ENCODE peak calls at places on chromosomes 12 and 14, in ten cellular contexts. One of them, this sample, is unnamed.
A peak's percentile ranks its signal among the peaks of the same experiment; 100 is the strongest.

GRCh38 chr14:31137214-31137889 is 70.2 kb downstream of the HECTD1 start:
- DNase-seq in lower lobe of right lung: no peak
- DNase-seq in nephron progenitor cell: no peak
- DNase-seq in CD8-positive, alpha-beta T cell: no peak
- DNase-seq in suprapubic skin: no peak
- DNase-seq in lung: no peak
- DNase-seq in right atrium auricular region: no peak
- DNase-seq in stomach: no peak
- DNase-seq in progenitor cell of endocrine pancreas: no peak
- DNase-seq in CD4-positive, alpha-beta T cell: no peak
- DNase-seq in this sample: no peak

GRCh38 chr14:89848165-89848564 is 106.4 kb downstream of the EFCAB11 start:
- DNase-seq in CD8-positive, alpha-beta T cell: no peak
- DNase-seq in lung: no peak
- DNase-seq in CD4-positive, alpha-beta T cell: no peak
- DNase-seq in nephron progenitor cell: no peak
- DNase-seq in progenitor cell of endocrine pancreas: no peak
- DNase-seq in suprapubic skin: no peak
- DNase-seq in right atrium auricular region: no peak
- DNase-seq in lower lobe of right lung: no peak
- DNase-seq in stomach: no peak
- DNase-seq in this sample: no peak

GRCh38 chr14:38078393-38078792 is 129.3 kb upstream of the SSTR1 start:
- DNase-seq in CD4-positive, alpha-beta T cell: peak; percentile 53
- DNase-seq in stomach: peak; percentile 30
- DNase-seq in nephron progenitor cell: no peak
- DNase-seq in lower lobe of right lung: peak; percentile 51
- DNase-seq in right atrium auricular region: no peak
- DNase-seq in suprapubic skin: no peak
- DNase-seq in CD8-positive, alpha-beta T cell: peak; percentile 26
- DNase-seq in progenitor cell of endocrine pancreas: no peak
- DNase-seq in lung: peak; percentile 51
- DNase-seq in this sample: no peak

GRCh38 chr12:107318804-107319535 is 225.6 kb upstream of the CRY1 start:
- DNase-seq in suprapubic skin: no peak
- DNase-seq in CD4-positive, alpha-beta T cell: no peak
- DNase-seq in right atrium auricular region: no peak
- DNase-seq in nephron progenitor cell: peak; percentile 52
- DNase-seq in lower lobe of right lung: peak; percentile 47
- DNase-seq in progenitor cell of endocrine pancreas: peak; percentile 23
- DNase-seq in stomach: no peak
- DNase-seq in lung: no peak
- DNase-seq in CD8-positive, alpha-beta T cell: no peak
- DNase-seq in this sample: peak; percentile 56

GRCh38 chr12:110107369-110108281 is 16.5 kb upstream of the IFT81 start:
- DNase-seq in right atrium auricular region: peak; percentile 64
- DNase-seq in progenitor cell of endocrine pancreas: no peak
- DNase-seq in CD8-positive, alpha-beta T cell: no peak
- DNase-seq in suprapubic skin: no peak
- DNase-seq in nephron progenitor cell: no peak
- DNase-seq in stomach: no peak
- DNase-seq in CD4-positive, alpha-beta T cell: no peak
- DNase-seq in lung: peak; percentile 47
- DNase-seq in lower lobe of right lung: no peak
- DNase-seq in this sample: no peak

GRCh38 chr14:37678916-37679315 is 83.5 kb downstream of the TTC6 start:
- DNase-seq in lung: no peak
- DNase-seq in nephron progenitor cell: no peak
- DNase-seq in suprapubic skin: no peak
- DNase-seq in lower lobe of right lung: no peak
- DNase-seq in CD4-positive, alpha-beta T cell: no peak
- DNase-seq in stomach: no peak
- DNase-seq in CD8-positive, alpha-beta T cell: no peak
- DNase-seq in progenitor cell of endocrine pancreas: no peak
- DNase-seq in right atrium auricular region: no peak
- DNase-seq in this sample: no peak

GRCh38 chr14:32724864-32725550 is 213.7 kb upstream of the NPAS3 start:
- DNase-seq in right atrium auricular region: no peak
- DNase-seq in stomach: no peak
- DNase-seq in CD4-positive, alpha-beta T cell: no peak
- DNase-seq in CD8-positive, alpha-beta T cell: no peak
- DNase-seq in progenitor cell of endocrine pancreas: no peak
- DNase-seq in nephron progenitor cell: no peak
- DNase-seq in suprapubic skin: no peak
- DNase-seq in lower lobe of right lung: no peak
- DNase-seq in lung: no peak
- DNase-seq in this sample: no peak

GRCh38 chr12:56205445-56205844 is 16.2 kb upstream of the SMARCC2 start:
- DNase-seq in CD4-positive, alpha-beta T cell: no peak
- DNase-seq in CD8-positive, alpha-beta T cell: no peak
- DNase-seq in suprapubic skin: no peak
- DNase-seq in stomach: no peak
- DNase-seq in nephron progenitor cell: no peak
- DNase-seq in lower lobe of right lung: no peak
- DNase-seq in right atrium auricular region: no peak
- DNase-seq in progenitor cell of endocrine pancreas: no peak
- DNase-seq in lung: no peak
- DNase-seq in this sample: no peak

GRCh38 chr12:121132601-121133481 is at the start of gene P2RX7:
- DNase-seq in lower lobe of right lung: peak; percentile 86
- DNase-seq in nephron progenitor cell: peak; percentile 34
- DNase-seq in stomach: peak; percentile 70
- DNase-seq in suprapubic skin: peak; percentile 86
- DNase-seq in CD4-positive, alpha-beta T cell: peak; percentile 34
- DNase-seq in CD8-positive, alpha-beta T cell: no peak
- DNase-seq in lung: peak; percentile 67
- DNase-seq in right atrium auricular region: peak; percentile 82
- DNase-seq in progenitor cell of endocrine pancreas: no peak
- DNase-seq in this sample: no peak

GRCh38 chr12:52082026-52082667 is 2.6 kb downstream of the SMIM41 start:
- DNase-seq in lower lobe of right lung: no peak
- DNase-seq in CD4-positive, alpha-beta T cell: no peak
- DNase-seq in stomach: no peak
- DNase-seq in right atrium auricular region: peak; percentile 79
- DNase-seq in suprapubic skin: no peak
- DNase-seq in nephron progenitor cell: peak; percentile 59
- DNase-seq in lung: peak; percentile 46
- DNase-seq in CD8-positive, alpha-beta T cell: no peak
- DNase-seq in progenitor cell of endocrine pancreas: no peak
- DNase-seq in this sample: no peak

GRCh38 chr12:17139926-17140325 is 534.0 kb upstream of the LMO3 start:
- DNase-seq in suprapubic skin: no peak
- DNase-seq in stomach: no peak
- DNase-seq in progenitor cell of endocrine pancreas: no peak
- DNase-seq in lung: no peak
- DNase-seq in lower lobe of right lung: no peak
- DNase-seq in right atrium auricular region: no peak
- DNase-seq in CD4-positive, alpha-beta T cell: no peak
- DNase-seq in CD8-positive, alpha-beta T cell: no peak
- DNase-seq in nephron progenitor cell: peak; percentile 6
- DNase-seq in this sample: no peak

GRCh38 chr12:843609-844008 is 91.2 kb downstream of the WNK1 start:
- DNase-seq in stomach: no peak
- DNase-seq in CD4-positive, alpha-beta T cell: no peak
- DNase-seq in right atrium auricular region: no peak
- DNase-seq in lung: no peak
- DNase-seq in progenitor cell of endocrine pancreas: no peak
- DNase-seq in lower lobe of right lung: no peak
- DNase-seq in nephron progenitor cell: no peak
- DNase-seq in suprapubic skin: no peak
- DNase-seq in CD8-positive, alpha-beta T cell: no peak
- DNase-seq in this sample: no peak

GRCh38 chr14:61893371-61893940 is 131.2 kb downstream of the SNAPC1 start:
- DNase-seq in CD8-positive, alpha-beta T cell: no peak
- DNase-seq in lower lobe of right lung: no peak
- DNase-seq in stomach: no peak
- DNase-seq in nephron progenitor cell: no peak
- DNase-seq in lung: no peak
- DNase-seq in right atrium auricular region: no peak
- DNase-seq in progenitor cell of endocrine pancreas: no peak
- DNase-seq in suprapubic skin: no peak
- DNase-seq in CD4-positive, alpha-beta T cell: no peak
- DNase-seq in this sample: no peak

GRCh38 chr14:61887628-61888027 is 125.4 kb downstream of the SNAPC1 start:
- DNase-seq in suprapubic skin: no peak
- DNase-seq in CD8-positive, alpha-beta T cell: no peak
- DNase-seq in lung: no peak
- DNase-seq in lower lobe of right lung: no peak
- DNase-seq in nephron progenitor cell: no peak
- DNase-seq in stomach: no peak
- DNase-seq in right atrium auricular region: no peak
- DNase-seq in progenitor cell of endocrine pancreas: no peak
- DNase-seq in CD4-positive, alpha-beta T cell: no peak
- DNase-seq in this sample: no peak

GRCh38 chr14:61891810-61892209 is 129.6 kb downstream of the SNAPC1 start:
- DNase-seq in right atrium auricular region: no peak
- DNase-seq in CD4-positive, alpha-beta T cell: no peak
- DNase-seq in progenitor cell of endocrine pancreas: no peak
- DNase-seq in lung: no peak
- DNase-seq in lower lobe of right lung: no peak
- DNase-seq in stomach: no peak
- DNase-seq in nephron progenitor cell: no peak
- DNase-seq in suprapubic skin: no peak
- DNase-seq in CD8-positive, alpha-beta T cell: no peak
- DNase-seq in this sample: no peak

GRCh38 chr14:61891251-61891650 is 129.0 kb downstream of the SNAPC1 start:
- DNase-seq in nephron progenitor cell: no peak
- DNase-seq in CD4-positive, alpha-beta T cell: no peak
- DNase-seq in CD8-positive, alpha-beta T cell: no peak
- DNase-seq in suprapubic skin: no peak
- DNase-seq in lower lobe of right lung: no peak
- DNase-seq in stomach: no peak
- DNase-seq in progenitor cell of endocrine pancreas: no peak
- DNase-seq in lung: no peak
- DNase-seq in right atrium auricular region: no peak
- DNase-seq in this sample: no peak

DNA sequence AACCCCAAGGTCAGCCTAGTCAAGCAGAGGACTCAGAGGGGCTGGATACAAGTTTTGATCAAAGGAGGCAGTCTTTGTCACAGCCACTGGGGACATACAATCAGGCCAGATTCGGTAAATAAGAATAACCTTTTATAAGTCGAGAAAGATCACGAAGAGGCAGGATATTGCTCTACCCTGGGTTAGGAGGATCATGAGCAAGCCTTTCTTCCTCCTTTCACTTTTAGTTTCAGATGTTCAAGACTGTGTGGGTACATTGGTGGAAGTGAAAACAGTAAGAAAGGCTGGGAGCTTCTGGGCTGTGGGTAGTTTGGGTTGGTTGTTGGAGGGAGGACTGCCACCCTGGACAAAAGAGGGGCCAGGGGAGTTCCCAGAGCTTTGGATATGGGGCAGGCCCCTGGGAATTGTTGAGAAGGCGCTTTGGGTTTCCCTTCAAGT is 127.7 kb downstream of the SNAPC1 start:
- DNase-seq in suprapubic skin: no peak
- DNase-seq in CD4-positive, alpha-beta T cell: no peak
- DNase-seq in CD8-positive, alpha-beta T cell: no peak
- DNase-seq in lower lobe of right lung: no peak
- DNase-seq in stomach: no peak
- DNase-seq in lung: no peak
- DNase-seq in right atrium auricular region: no peak
- DNase-seq in progenitor cell of endocrine pancreas: no peak
- DNase-seq in nephron progenitor cell: no peak
- DNase-seq in this sample: no peak
- TF ChIP-seq CTCF in suprapubic skin: no peak
- TF ChIP-seq CTCF in CD4-positive, alpha-beta T cell: no peak
- TF ChIP-seq CTCF in CD8-positive, alpha-beta T cell: no peak
- TF ChIP-seq CTCF in lower lobe of right lung: no peak
- TF ChIP-seq CTCF in stomach: no peak
- TF ChIP-seq CTCF in lung: no peak
- TF ChIP-seq CTCF in right atrium auricular region: no peak
- TF ChIP-seq CTCF in progenitor cell of endocrine pancreas: peak; percentile 7
- TF ChIP-seq CTCF in nephron progenitor cell: no peak
- TF ChIP-seq CTCF in this sample: no peak

GRCh38 chr12:122834229-122834920 is 882 bp upstream of the HIP1R start:
- DNase-seq in lung: no peak
- DNase-seq in stomach: peak; percentile 64
- DNase-seq in CD8-positive, alpha-beta T cell: no peak
- DNase-seq in lower lobe of right lung: peak; percentile 59
- DNase-seq in right atrium auricular region: no peak
- DNase-seq in nephron progenitor cell: peak; percentile 76
- DNase-seq in suprapubic skin: peak; percentile 74
- DNase-seq in progenitor cell of endocrine pancreas: peak; percentile 40
- DNase-seq in CD4-positive, alpha-beta T cell: no peak
- DNase-seq in this sample: peak; percentile 69
- TF ChIP-seq CTCF in lung: no peak
- TF ChIP-seq CTCF in stomach: no peak
- TF ChIP-seq CTCF in CD8-positive, alpha-beta T cell: no peak
- TF ChIP-seq CTCF in lower lobe of right lung: no peak
- TF ChIP-seq CTCF in right atrium auricular region: no peak
- TF ChIP-seq CTCF in nephron progenitor cell: peak; percentile 14
- TF ChIP-seq CTCF in suprapubic skin: no peak
- TF ChIP-seq CTCF in progenitor cell of endocrine pancreas: peak; percentile 22
- TF ChIP-seq CTCF in CD4-positive, alpha-beta T cell: no peak
- TF ChIP-seq CTCF in this sample: no peak

GRCh38 chr12:124398578-124399227 is 103.8 kb downstream of the RFLNA start:
- DNase-seq in CD4-positive, alpha-beta T cell: no peak
- DNase-seq in lower lobe of right lung: no peak
- DNase-seq in progenitor cell of endocrine pancreas: no peak
- DNase-seq in stomach: peak; percentile 48
- DNase-seq in lung: no peak
- DNase-seq in nephron progenitor cell: no peak
- DNase-seq in suprapubic skin: peak; percentile 91
- DNase-seq in right atrium auricular region: peak; percentile 95
- DNase-seq in CD8-positive, alpha-beta T cell: no peak
- DNase-seq in this sample: no peak
- TF ChIP-seq CTCF in CD4-positive, alpha-beta T cell: no peak
- TF ChIP-seq CTCF in lower lobe of right lung: no peak
- TF ChIP-seq CTCF in progenitor cell of endocrine pancreas: no peak
- TF ChIP-seq CTCF in stomach: no peak
- TF ChIP-seq CTCF in lung: no peak
- TF ChIP-seq CTCF in nephron progenitor cell: no peak
- TF ChIP-seq CTCF in suprapubic skin: no peak
- TF ChIP-seq CTCF in right atrium auricular region: no peak
- TF ChIP-seq CTCF in CD8-positive, alpha-beta T cell: no peak
- TF ChIP-seq CTCF in this sample: no peak

DNA sequence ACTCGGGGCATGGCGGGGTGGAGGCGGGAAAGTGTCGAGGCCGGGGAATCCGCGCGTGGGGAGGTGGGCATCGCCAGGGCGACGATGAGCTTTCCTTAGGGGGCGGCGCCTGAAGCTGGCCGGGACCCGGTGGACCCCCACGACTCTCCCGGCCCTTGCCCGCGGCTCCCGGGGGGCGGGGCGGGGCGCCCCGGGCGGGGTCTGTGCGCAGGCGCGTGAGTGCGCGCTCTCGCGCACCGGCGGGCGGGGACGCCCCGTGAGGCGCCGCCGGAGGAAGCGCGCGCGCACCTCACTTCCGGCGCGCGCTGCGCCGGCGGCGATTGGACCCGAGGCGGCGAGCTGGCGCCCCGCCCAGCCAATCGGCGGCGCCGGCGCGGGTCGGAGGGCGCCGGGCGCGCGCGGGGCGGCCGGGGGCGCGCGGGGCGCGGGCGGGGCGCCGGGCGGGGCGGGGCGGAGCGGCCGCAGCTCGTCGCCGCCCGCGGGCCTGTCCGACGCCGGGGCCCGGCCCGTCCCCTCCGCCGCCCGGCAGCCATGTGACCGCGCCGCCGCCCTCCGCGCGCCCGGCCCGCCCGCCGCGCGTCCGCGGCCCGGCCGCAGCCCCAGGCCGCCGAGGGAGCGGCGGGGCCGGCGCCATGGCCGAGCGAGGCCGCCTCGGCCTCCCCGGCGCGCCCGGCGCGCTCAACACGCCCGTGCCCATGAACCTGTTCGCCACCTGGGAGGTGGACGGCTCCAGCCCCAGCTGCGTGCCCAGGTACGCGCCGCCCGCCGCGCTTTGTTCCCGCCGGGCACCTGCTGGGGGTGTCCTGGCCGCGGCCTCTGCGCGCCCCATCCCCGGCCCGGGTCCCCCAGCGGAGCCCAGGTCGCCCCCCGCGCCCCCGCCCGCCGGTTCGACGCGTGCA is at the start of gene PACS2:
- DNase-seq in lower lobe of right lung: peak; percentile 82
- DNase-seq in progenitor cell of endocrine pancreas: peak; percentile 70
- DNase-seq in nephron progenitor cell: peak; percentile 79
- DNase-seq in CD4-positive, alpha-beta T cell: peak; percentile 71
- DNase-seq in suprapubic skin: no peak
- DNase-seq in lung: peak; percentile 52
- DNase-seq in CD8-positive, alpha-beta T cell: peak; percentile 47
- DNase-seq in stomach: peak; percentile 85
- DNase-seq in right atrium auricular region: peak; percentile 68
- DNase-seq in this sample: peak; percentile 78
- TF ChIP-seq CTCF in lower lobe of right lung: no peak
- TF ChIP-seq CTCF in progenitor cell of endocrine pancreas: no peak
- TF ChIP-seq CTCF in nephron progenitor cell: no peak
- TF ChIP-seq CTCF in CD4-positive, alpha-beta T cell: no peak
- TF ChIP-seq CTCF in suprapubic skin: no peak
- TF ChIP-seq CTCF in lung: no peak
- TF ChIP-seq CTCF in CD8-positive, alpha-beta T cell: no peak
- TF ChIP-seq CTCF in stomach: no peak
- TF ChIP-seq CTCF in right atrium auricular region: no peak
- TF ChIP-seq CTCF in this sample: no peak

This sample was measured in mesothelial cell of epicardium.